ENCODE peak calls at places on chromosome 9, in six cellular contexts. M is sigmoid colon; Z is PC-9; W is CD8-positive, alpha-beta T cell; J is IMR-90; Y is kidney epithelial cell. V is an unnamed sample.

GRCh38 chr9:93126825-93127368 is 7.2 kb downstream of the NINJ1 start:
- DNase-seq in M (peak; percentile 86), Z (no peak), Y (no peak), W (no peak), J (no peak), V (peak; percentile 46)

GRCh38 chr9:109908459-109909390 is 128.7 kb downstream of the PALM2AKAP2 start:
- DNase-seq in Y (no peak), Z (no peak), M (no peak), J (peak; percentile 96), W (no peak), V (no peak)

GRCh38 chr9:99211746-99212145 is 10.0 kb downstream of the ALG2 start:
- DNase-seq in M (no peak), W (no peak), J (no peak), Z (no peak), Y (no peak), V (no peak)

GRCh38 chr9:84331119-84331791 is 9.3 kb downstream of the SLC28A3 start:
- DNase-seq in W (no peak), Y (peak; percentile 34), J (peak; percentile 26), M (no peak), Z (peak; percentile 39), V (no peak)

GRCh38 chr9:109251080-109251775 is 69.6 kb downstream of the EPB41L4B start:
- DNase-seq in Y (no peak), J (peak; percentile 65), Z (peak; percentile 50), W (no peak), M (no peak), V (no peak)

GRCh38 chr9:114770991-114771390 is 34.8 kb downstream of the TNFSF15 start:
- DNase-seq in Y (no peak), W (no peak), M (no peak), J (no peak), Z (peak; percentile 9), V (no peak)

GRCh38 chr9:106648799-106649198 is 214.2 kb upstream of the ZNF462 start:
- DNase-seq in J (peak; percentile 13), Y (no peak), Z (no peak), M (no peak), W (no peak), V (no peak)

GRCh38 chr9:73200694-73201432 is 49.2 kb downstream of the ANXA1 start:
- DNase-seq in W (no peak), Y (no peak), J (peak; percentile 23), Z (peak; percentile 8), M (no peak), V (no peak)

GRCh38 chr9:3177362-3177761 is 333.5 kb upstream of the PUM3 start:
- DNase-seq in Z (no peak), Y (no peak), W (no peak), M (no peak), J (no peak), V (no peak)

GRCh38 chr9:87699835-87700234 is 26.1 kb upstream of the CTSL start:
- DNase-seq in J (no peak), Y (no peak), W (no peak), M (no peak), Z (no peak), V (no peak)

GRCh38 chr9:134164879-134165278 is 515 bp upstream of the RNU6ATAC start:
- DNase-seq in Z (no peak), Y (no peak), M (no peak), J (no peak), W (no peak), V (no peak)

GRCh38 chr9:68802525-68803015 is 97.5 kb downstream of the PIP5K1B start:
- DNase-seq in W (no peak), Y (no peak), Z (no peak), J (no peak), M (no peak), V (no peak)

GRCh38 chr9:70504814-70505213 is 90.4 kb upstream of the KLF9 start:
- DNase-seq in W (no peak), Y (no peak), M (no peak), J (no peak), Z (no peak), V (no peak)

GRCh38 chr9:21174671-21175070 is 8.2 kb upstream of the IFNA21 start:
- DNase-seq in Z (no peak), Y (no peak), M (no peak), J (no peak), W (no peak), V (no peak)

GRCh38 chr9:133397895-133398294 is 19.9 kb downstream of the REXO4 start:
- DNase-seq in Z (no peak), M (no peak), Y (no peak), J (no peak), W (no peak), V (no peak)

GRCh38 chr9:131616983-131617604 is 71.8 kb downstream of the PRRT1B start:
- DNase-seq in J (no peak), M (no peak), Y (no peak), W (no peak), Z (no peak), V (no peak)

GRCh38 chr9:68595868-68596267 is 55.2 kb upstream of the TMEM252 start:
- DNase-seq in Y (no peak), Z (no peak), M (no peak), J (no peak), W (no peak), V (no peak)

GRCh38 chr9:36744678-36745077 is 172.0 kb downstream of the MELK start:
- DNase-seq in Z (no peak), M (no peak), W (no peak), Y (no peak), J (no peak), V (no peak)

GRCh38 chr9:37034320-37034937 is 361 bp upstream of the PAX5 start:
- DNase-seq in J (no peak), Y (no peak), Z (no peak), W (no peak), M (no peak), V (no peak)

GRCh38 chr9:109312783-109313182 is 8.1 kb downstream of the EPB41L4B start:
- DNase-seq in M (no peak), J (no peak), Z (no peak), W (no peak), Y (no peak), V (no peak)

GRCh38 chr9:36161187-36161586 is 8.0 kb upstream of the CCIN start:
- DNase-seq in J (peak; percentile 34), W (no peak), Y (no peak), M (no peak), Z (no peak), V (no peak)

GRCh38 chr9:21402387-21403247 is 6.3 kb upstream of the IFNA8 start:
- DNase-seq in Z (no peak), Y (no peak), J (no peak), M (no peak), W (peak; percentile 9), V (no peak)

GRCh38 chr9:75798484-75798883 is 92.0 kb upstream of the PCSK5 start:
- DNase-seq in M (no peak), Y (no peak), J (no peak), W (no peak), Z (no peak), V (no peak)

GRCh38 chr9:7121664-7122063 is 363.9 kb downstream of the KDM4C start:
- DNase-seq in J (no peak), Z (no peak), Y (no peak), W (no peak), M (no peak), V (no peak)

GRCh38 chr9:77864096-77864889 is 167.3 kb downstream of the GNAQ start:
- DNase-seq in Z (no peak), Y (no peak), W (no peak), J (peak; percentile 27), M (no peak), V (no peak)
- TF ChIP-seq CTCF in Z (no peak), Y (no peak), W (no peak), J (no peak), M (no peak), V (peak; percentile 17)

GRCh38 chr9:136740069-136740468 is 2.7 kb downstream of the LCN10 start:
- DNase-seq in Z (no peak), J (no peak), Y (no peak), M (no peak), W (no peak), V (no peak)

GRCh38 chr9:136740491-136740890 is 2.2 kb downstream of the LCN10 start:
- DNase-seq in Z (no peak), M (no peak), Y (no peak), J (no peak), W (no peak), V (no peak)

GRCh38 chr9:136742640-136743391 is at the start of gene LCN10:
- DNase-seq in M (no peak), J (no peak), Z (peak; percentile 63), Y (no peak), W (no peak), V (no peak)

GRCh38 chr9:136741885-136742568 is 713 bp downstream of the LCN10 start:
- DNase-seq in Y (no peak), M (no peak), W (no peak), Z (no peak), J (no peak), V (peak; percentile 80)

DNA sequence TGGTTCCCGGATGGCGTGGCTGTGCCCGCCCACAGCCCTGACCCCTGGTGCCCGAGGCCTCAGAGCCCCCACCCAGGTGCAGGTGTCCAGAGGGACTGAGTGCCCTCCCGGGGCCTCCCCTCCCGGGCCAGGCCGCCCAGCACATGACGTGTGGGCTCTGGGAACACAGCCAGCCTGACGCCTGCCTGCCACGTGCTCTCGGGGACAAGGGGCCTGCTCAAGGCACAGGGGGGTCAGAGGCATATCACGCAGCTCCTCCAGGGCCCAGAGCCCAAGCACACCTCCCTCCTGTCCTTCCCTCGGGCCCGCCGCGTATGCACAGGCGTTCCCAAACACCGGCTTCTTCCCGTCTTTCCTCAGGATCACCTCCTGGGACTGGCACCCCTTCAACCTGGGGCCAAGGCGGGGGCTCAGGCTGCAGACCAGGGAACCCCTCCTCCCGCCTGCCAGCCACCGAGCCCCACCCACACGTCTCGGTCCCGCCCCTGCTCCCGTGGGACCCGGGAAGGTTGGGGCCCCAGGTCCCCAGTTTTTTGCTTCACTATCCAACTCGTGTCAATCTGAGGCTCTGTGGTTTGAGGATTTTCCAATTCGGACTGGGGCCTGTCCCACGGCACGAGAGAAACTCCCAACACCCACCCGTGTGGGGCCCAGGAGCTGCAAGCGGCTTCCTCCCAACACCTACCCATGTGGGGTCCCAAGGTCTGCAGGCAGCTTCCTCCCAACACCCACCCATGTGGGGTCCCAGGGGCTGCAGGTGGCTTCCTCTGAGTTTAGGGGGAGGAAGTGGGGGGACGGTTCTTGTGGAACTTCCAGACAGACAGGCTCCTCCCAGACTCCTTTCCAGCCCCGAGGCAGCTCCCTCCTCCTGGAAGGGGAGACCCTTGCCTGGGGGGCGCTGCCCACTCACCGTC is 1.5 kb downstream of the LCN10 start:
- DNase-seq in M (no peak), Z (no peak), J (peak; percentile 34), W (no peak), Y (no peak), V (peak; percentile 69)
- H3K27me3 ChIP-seq in M (peaks cover 26% of the 10 kb centered on the region), Z (peaks cover 81% of the 10 kb centered on the region), J (peaks cover 65% of the 10 kb centered on the region), W (no peaks in the 10 kb centered on the region), Y (peaks cover 62% of the 10 kb centered on the region), V (peaks cover 16% of the 10 kb centered on the region)

DNA sequence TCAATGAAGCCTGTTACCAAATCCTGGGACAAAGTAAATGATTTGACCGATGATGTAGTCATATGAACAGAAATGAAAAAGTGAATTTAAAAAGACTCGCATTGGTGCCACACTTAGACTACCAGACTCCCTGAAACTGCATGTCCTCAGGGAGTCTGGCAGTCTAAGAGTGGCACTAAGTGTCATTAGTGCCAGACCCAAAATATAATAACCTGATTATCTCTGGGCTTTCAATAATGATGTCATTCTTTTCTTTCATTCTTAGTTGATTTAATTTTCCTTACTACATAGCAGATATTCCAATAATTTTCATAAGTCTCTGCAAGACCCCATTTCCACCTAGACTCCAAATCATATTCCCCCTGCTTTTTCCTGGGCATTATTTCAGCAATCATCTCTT is 59.0 kb downstream of the OR2K2 start:
- DNase-seq in Z (no peak), J (no peak), Y (no peak), M (no peak), W (no peak), V (no peak)
- TF ChIP-seq CTCF in Z (no peak), J (no peak), Y (no peak), M (no peak), W (no peak), V (no peak)

GRCh38 chr9:130446111-130446861 is 1.5 kb downstream of the ASS1 start:
- DNase-seq in Z (peak; percentile 64), J (peak; percentile 94), M (peak; percentile 97), Y (no peak), W (no peak), V (no peak)
- H3K27me3 ChIP-seq in Z (no peaks in the 10 kb centered on the region), J (peaks cover 6% of the 10 kb centered on the region), M (no peaks in the 10 kb centered on the region), Y (peaks cover 15% of the 10 kb centered on the region), W (no peaks in the 10 kb centered on the region), V (peaks cover 49% of the 10 kb centered on the region)